ENCODE peak calls at places on chromosome 13, in six cellular contexts. M is astrocyte of the spinal cord; S is CD8-positive, alpha-beta memory T cell; K is T-helper 1 cell; T is substantia nigra; B is skeletal muscle cell. J is an unnamed sample.

GRCh38 chr13:67043901-67044300 is 186.2 kb downstream of the PCDH9 start:
- DNase-seq in M (peak; percentile 80), S (no peak), K (no peak), T (no peak), B (peak; percentile 49), J (peak; percentile 57)

GRCh38 chr13:66409542-66409941 is 820.6 kb downstream of the PCDH9 start:
- DNase-seq in M (no peak), S (no peak), K (no peak), T (no peak), B (no peak), J (no peak)

GRCh38 chr13:50592412-50593145 is 250.9 kb downstream of the DLEU7 start:
- DNase-seq in M (peak; percentile 86), S (no peak), K (no peak), T (no peak), B (peak; percentile 62), J (peak; percentile 87)

GRCh38 chr13:23610966-23611486 is 40.8 kb downstream of the TNFRSF19 start:
- DNase-seq in M (peak; percentile 75), S (no peak), K (no peak), T (no peak), B (no peak), J (peak; percentile 53)

GRCh38 chr13:89066868-89067466 is 1395.8 kb downstream of the SLITRK5 start:
- DNase-seq in M (peak; percentile 71), S (peak; percentile 7), K (no peak), T (no peak), B (peak; percentile 15), J (peak; percentile 0)

GRCh38 chr13:30639671-30640070 is 22.0 kb downstream of the USPL1 start:
- DNase-seq in M (no peak), S (no peak), K (no peak), T (no peak), B (no peak), J (peak; percentile 36)

GRCh38 chr13:50911051-50911690 is 1.6 kb downstream of the RNASEH2B start:
- DNase-seq in M (no peak), S (no peak), K (no peak), T (no peak), B (no peak), J (no peak)

GRCh38 chr13:106599875-106600797 is 32.2 kb upstream of the ARGLU1 start:
- DNase-seq in M (peak; percentile 89), S (no peak), K (no peak), T (no peak), B (peak; percentile 71), J (peak; percentile 80)

GRCh38 chr13:26220575-26220974 is 1.5 kb downstream of the RNF6 start:
- DNase-seq in M (peak; percentile 25), S (no peak), K (no peak), T (no peak), B (no peak), J (peak; percentile 68)

GRCh38 chr13:98142427-98143156 is at the start of gene FARP1:
- DNase-seq in M (peak; percentile 66), S (peak; percentile 1), K (no peak), T (peak; percentile 46), B (peak; percentile 18), J (peak; percentile 65)

GRCh38 chr13:30615851-30616311 is 1.8 kb upstream of the USPL1 start:
- DNase-seq in M (peak; percentile 78), S (no peak), K (no peak), T (no peak), B (no peak), J (peak; percentile 41)

GRCh38 chr13:51704399-51705306 is 99.3 kb downstream of the DHRS12 start:
- DNase-seq in M (no peak), S (no peak), K (no peak), T (no peak), B (no peak), J (no peak)

GRCh38 chr13:76512676-76513277 is 373.4 kb downstream of the KCTD12 start:
- DNase-seq in M (peak; percentile 97), S (no peak), K (no peak), T (no peak), B (peak; percentile 87), J (peak; percentile 97)

GRCh38 chr13:35690546-35690945 is 214.1 kb upstream of the MAB21L1 start:
- DNase-seq in M (peak; percentile 48), S (no peak), K (no peak), T (no peak), B (no peak), J (peak; percentile 41)

GRCh38 chr13:98672947-98673545 is 79.4 kb downstream of the SLC15A1 start:
- DNase-seq in M (peak; percentile 78), S (peak; percentile 23), K (peak; percentile 29), T (peak; percentile 12), B (no peak), J (peak; percentile 75)

GRCh38 chr13:20363604-20364003 is 131.5 kb upstream of the GJB6 start:
- DNase-seq in M (peak; percentile 41), S (no peak), K (no peak), T (no peak), B (no peak), J (no peak)

J was measured in IMR-90.